ENCODE peak calls at places on chromosomes 4 and X, in four cellular contexts. M is Caki2, C is Kasumi-1, L is sciatic nerve. U is an unnamed sample.

GRCh38 chr4:166121897-166122296 is 248.9 kb downstream of the TLL1 start:
- DNase-seq in M (no peak), C (no peak), L (no peak), U (no peak)

GRCh38 chrX:22399793-22400192 is 127.1 kb downstream of the CBLL2 start:
- DNase-seq in M (peak), C (no peak), L (no peak), U (no peak)

GRCh38 chrX:150616179-150616862 is 47.9 kb downstream of the MTM1 start:
- DNase-seq in M (no peak), C (no peak), L (no peak), U (no peak)

GRCh38 chr4:80127870-80128419 is 54.9 kb upstream of the ANTXR2 start:
- DNase-seq in M (no peak), C (peak), L (no peak), U (no peak)

GRCh38 chrX:119605739-119606507 is at the start of gene NKRF:
- DNase-seq in M (peak), C (peak), L (peak), U (peak)

GRCh38 chrX:9758239-9758638 is 7.4 kb downstream of the GPR143 start:
- DNase-seq in M (no peak), C (no peak), L (no peak), U (no peak)

GRCh38 chr4:107824367-107825071 is at the start of gene SGMS2:
- DNase-seq in M (peak), C (peak), L (peak), U (no peak)

GRCh38 chr4:132238697-132239096 is 910.4 kb upstream of the PCDH10 start:
- DNase-seq in M (no peak), C (no peak), L (no peak), U (no peak)

GRCh38 chrX:47723689-47724088 is 64.7 kb upstream of the UXT start:
- DNase-seq in M (no peak), C (no peak), L (no peak), U (no peak)

U was measured in naive B cell.